ENCODE peak calls at places on chromosomes 13 and 19, in ten cellular contexts. One of them, this sample, is unnamed.

GRCh38 chr13:20350380-20350763 is 118.3 kb upstream of the GJB6 start:
- DNase-seq in CD8-positive, alpha-beta T cell: no peak
- DNase-seq in HepG2: no peak
- DNase-seq in coronary artery: no peak
- DNase-seq in GM23248: no peak
- DNase-seq in neural progenitor cell: no peak
- DNase-seq in CD4-positive, CD25-positive, alpha-beta regulatory T cell: no peak
- DNase-seq in RWPE1: no peak
- DNase-seq in pancreas: no peak
- DNase-seq in PC-3: no peak
- DNase-seq in this sample: no peak

GRCh38 chr13:97307882-97308624 is 85.9 kb downstream of the MBNL2 start:
- DNase-seq in PC-3: peak
- DNase-seq in HepG2: peak
- DNase-seq in pancreas: peak
- DNase-seq in coronary artery: no peak
- DNase-seq in RWPE1: peak
- DNase-seq in CD4-positive, CD25-positive, alpha-beta regulatory T cell: no peak
- DNase-seq in GM23248: peak
- DNase-seq in CD8-positive, alpha-beta T cell: no peak
- DNase-seq in neural progenitor cell: peak
- DNase-seq in this sample: peak

GRCh38 chr19:50835103-50835784 is 1.9 kb upstream of the KLK15 start:
- DNase-seq in GM23248: peak
- DNase-seq in PC-3: no peak
- DNase-seq in CD4-positive, CD25-positive, alpha-beta regulatory T cell: no peak
- DNase-seq in RWPE1: no peak
- DNase-seq in pancreas: no peak
- DNase-seq in CD8-positive, alpha-beta T cell: no peak
- DNase-seq in neural progenitor cell: no peak
- DNase-seq in coronary artery: no peak
- DNase-seq in HepG2: no peak
- DNase-seq in this sample: peak

GRCh38 chr13:31699650-31700049 is 39.7 kb upstream of the RXFP2 start:
- DNase-seq in PC-3: no peak
- DNase-seq in coronary artery: no peak
- DNase-seq in CD8-positive, alpha-beta T cell: no peak
- DNase-seq in GM23248: no peak
- DNase-seq in neural progenitor cell: peak
- DNase-seq in HepG2: no peak
- DNase-seq in pancreas: no peak
- DNase-seq in RWPE1: no peak
- DNase-seq in CD4-positive, CD25-positive, alpha-beta regulatory T cell: no peak
- DNase-seq in this sample: no peak

GRCh38 chr19:3506384-3507340 is 551 bp downstream of the FZR1 start:
- DNase-seq in pancreas: peak
- DNase-seq in CD8-positive, alpha-beta T cell: peak
- DNase-seq in GM23248: peak
- DNase-seq in CD4-positive, CD25-positive, alpha-beta regulatory T cell: peak
- DNase-seq in neural progenitor cell: peak
- DNase-seq in HepG2: no peak
- DNase-seq in PC-3: peak
- DNase-seq in RWPE1: no peak
- DNase-seq in coronary artery: peak
- DNase-seq in this sample: no peak

GRCh38 chr13:109312399-109312798 is 474.0 kb downstream of the IRS2 start:
- DNase-seq in CD8-positive, alpha-beta T cell: no peak
- DNase-seq in CD4-positive, CD25-positive, alpha-beta regulatory T cell: no peak
- DNase-seq in neural progenitor cell: no peak
- DNase-seq in PC-3: no peak
- DNase-seq in HepG2: no peak
- DNase-seq in coronary artery: no peak
- DNase-seq in GM23248: no peak
- DNase-seq in RWPE1: no peak
- DNase-seq in pancreas: no peak
- DNase-seq in this sample: no peak

GRCh38 chr13:49914947-49915346 is 21.2 kb downstream of the SPRYD7 start:
- DNase-seq in coronary artery: no peak
- DNase-seq in RWPE1: no peak
- DNase-seq in neural progenitor cell: no peak
- DNase-seq in PC-3: no peak
- DNase-seq in GM23248: no peak
- DNase-seq in CD8-positive, alpha-beta T cell: no peak
- DNase-seq in pancreas: no peak
- DNase-seq in HepG2: no peak
- DNase-seq in CD4-positive, CD25-positive, alpha-beta regulatory T cell: no peak
- DNase-seq in this sample: no peak

GRCh38 chr13:74133657-74134201 is 475 bp downstream of the KLF12 start:
- DNase-seq in neural progenitor cell: peak
- DNase-seq in coronary artery: peak
- DNase-seq in RWPE1: peak
- DNase-seq in HepG2: peak
- DNase-seq in GM23248: peak
- DNase-seq in PC-3: peak
- DNase-seq in CD4-positive, CD25-positive, alpha-beta regulatory T cell: peak
- DNase-seq in pancreas: peak
- DNase-seq in CD8-positive, alpha-beta T cell: peak
- DNase-seq in this sample: peak

GRCh38 chr13:103931396-103931795 is 865.2 kb upstream of the SLC10A2 start:
- DNase-seq in GM23248: no peak
- DNase-seq in CD4-positive, CD25-positive, alpha-beta regulatory T cell: no peak
- DNase-seq in HepG2: no peak
- DNase-seq in RWPE1: no peak
- DNase-seq in coronary artery: no peak
- DNase-seq in pancreas: no peak
- DNase-seq in CD8-positive, alpha-beta T cell: no peak
- DNase-seq in PC-3: no peak
- DNase-seq in neural progenitor cell: no peak
- DNase-seq in this sample: no peak

GRCh38 chr19:21423057-21424041 is 26.4 kb downstream of the ZNF493 start:
- DNase-seq in RWPE1: no peak
- DNase-seq in HepG2: no peak
- DNase-seq in pancreas: no peak
- DNase-seq in CD8-positive, alpha-beta T cell: no peak
- DNase-seq in neural progenitor cell: no peak
- DNase-seq in GM23248: no peak
- DNase-seq in coronary artery: no peak
- DNase-seq in CD4-positive, CD25-positive, alpha-beta regulatory T cell: no peak
- DNase-seq in PC-3: no peak
- DNase-seq in this sample: no peak

GRCh38 chr13:46552888-46553520 is at the start of gene LRCH1:
- DNase-seq in HepG2: peak
- DNase-seq in coronary artery: peak
- DNase-seq in PC-3: peak
- DNase-seq in CD8-positive, alpha-beta T cell: peak
- DNase-seq in RWPE1: peak
- DNase-seq in neural progenitor cell: peak
- DNase-seq in GM23248: peak
- DNase-seq in CD4-positive, CD25-positive, alpha-beta regulatory T cell: peak
- DNase-seq in pancreas: peak
- DNase-seq in this sample: peak
- H3K27ac ChIP-seq in HepG2: peak
- H3K27ac ChIP-seq in coronary artery: peak
- H3K27ac ChIP-seq in PC-3: peak
- H3K27ac ChIP-seq in CD8-positive, alpha-beta T cell: peak
- H3K27ac ChIP-seq in RWPE1: peak
- H3K27ac ChIP-seq in neural progenitor cell: no peak
- H3K27ac ChIP-seq in GM23248: peak
- H3K27ac ChIP-seq in CD4-positive, CD25-positive, alpha-beta regulatory T cell: peak
- H3K27ac ChIP-seq in pancreas: peak
- H3K27ac ChIP-seq in this sample: peak

GRCh38 chr19:10692673-10693264 is 8.5 kb upstream of the QTRT1 start:
- DNase-seq in CD4-positive, CD25-positive, alpha-beta regulatory T cell: no peak
- DNase-seq in HepG2: no peak
- DNase-seq in CD8-positive, alpha-beta T cell: no peak
- DNase-seq in RWPE1: no peak
- DNase-seq in pancreas: no peak
- DNase-seq in GM23248: no peak
- DNase-seq in PC-3: no peak
- DNase-seq in neural progenitor cell: no peak
- DNase-seq in coronary artery: no peak
- DNase-seq in this sample: no peak
- H3K27ac ChIP-seq in CD4-positive, CD25-positive, alpha-beta regulatory T cell: no peak
- H3K27ac ChIP-seq in HepG2: no peak
- H3K27ac ChIP-seq in CD8-positive, alpha-beta T cell: no peak
- H3K27ac ChIP-seq in RWPE1: peak
- H3K27ac ChIP-seq in pancreas: no peak
- H3K27ac ChIP-seq in GM23248: no peak
- H3K27ac ChIP-seq in PC-3: no peak
- H3K27ac ChIP-seq in neural progenitor cell: no peak
- H3K27ac ChIP-seq in coronary artery: no peak
- H3K27ac ChIP-seq in this sample: no peak

DNA sequence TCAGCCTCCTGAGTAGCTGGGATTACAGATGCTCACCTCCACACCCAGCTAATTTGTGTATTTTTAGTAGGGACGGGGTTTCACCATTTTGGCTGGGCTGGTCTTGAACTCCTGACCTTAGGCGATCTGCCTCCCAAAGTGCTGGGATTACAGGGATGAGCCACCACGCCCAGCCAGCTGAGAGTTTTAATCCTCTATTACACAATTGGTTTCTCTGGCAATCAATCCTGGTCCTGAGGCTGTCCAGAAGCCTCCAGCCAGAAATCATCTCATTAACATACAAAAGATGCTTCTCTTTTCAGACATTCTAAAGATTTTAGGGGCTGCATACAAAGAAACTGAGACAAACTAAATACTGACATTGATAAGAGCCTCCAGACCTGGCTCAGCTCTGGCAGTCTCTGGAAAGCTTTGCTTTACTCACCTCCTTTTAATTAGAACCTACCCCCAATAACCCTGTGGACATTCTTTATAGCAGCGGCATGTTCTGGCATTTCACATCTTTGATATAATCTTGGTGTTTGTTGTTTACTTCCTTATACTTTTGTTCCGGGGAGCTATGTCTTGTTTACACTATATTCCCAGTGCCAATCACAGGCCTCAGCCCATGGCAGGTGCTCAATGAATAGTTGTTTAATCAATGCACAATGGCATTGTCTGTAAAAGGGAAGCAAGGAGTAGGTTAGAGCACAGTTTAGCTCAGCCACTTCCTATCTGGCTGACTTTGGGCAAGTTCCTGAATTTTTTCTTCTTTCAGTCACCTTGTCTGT is 4.1 kb upstream of the ZNF724 start:
- DNase-seq in GM23248: no peak
- DNase-seq in CD4-positive, CD25-positive, alpha-beta regulatory T cell: no peak
- DNase-seq in CD8-positive, alpha-beta T cell: no peak
- DNase-seq in pancreas: no peak
- DNase-seq in HepG2: no peak
- DNase-seq in PC-3: no peak
- DNase-seq in RWPE1: no peak
- DNase-seq in neural progenitor cell: peak
- DNase-seq in coronary artery: no peak
- DNase-seq in this sample: no peak
- H3K27ac ChIP-seq in GM23248: no peak
- H3K27ac ChIP-seq in CD4-positive, CD25-positive, alpha-beta regulatory T cell: no peak
- H3K27ac ChIP-seq in CD8-positive, alpha-beta T cell: no peak
- H3K27ac ChIP-seq in pancreas: no peak
- H3K27ac ChIP-seq in HepG2: no peak
- H3K27ac ChIP-seq in PC-3: no peak
- H3K27ac ChIP-seq in RWPE1: no peak
- H3K27ac ChIP-seq in neural progenitor cell: no peak
- H3K27ac ChIP-seq in coronary artery: no peak
- H3K27ac ChIP-seq in this sample: no peak

GRCh38 chr13:98941536-98941935 is 36.3 kb downstream of the DOCK9 start:
- DNase-seq in PC-3: no peak
- DNase-seq in CD8-positive, alpha-beta T cell: no peak
- DNase-seq in CD4-positive, CD25-positive, alpha-beta regulatory T cell: no peak
- DNase-seq in RWPE1: no peak
- DNase-seq in coronary artery: no peak
- DNase-seq in pancreas: no peak
- DNase-seq in neural progenitor cell: no peak
- DNase-seq in GM23248: no peak
- DNase-seq in HepG2: no peak
- DNase-seq in this sample: no peak

GRCh38 chr13:98942997-98943396 is 34.9 kb downstream of the DOCK9 start:
- DNase-seq in neural progenitor cell: no peak
- DNase-seq in coronary artery: no peak
- DNase-seq in PC-3: no peak
- DNase-seq in CD4-positive, CD25-positive, alpha-beta regulatory T cell: no peak
- DNase-seq in pancreas: no peak
- DNase-seq in RWPE1: no peak
- DNase-seq in GM23248: peak
- DNase-seq in HepG2: no peak
- DNase-seq in CD8-positive, alpha-beta T cell: no peak
- DNase-seq in this sample: no peak

GRCh38 chr13:98945863-98946605 is 31.8 kb downstream of the DOCK9 start:
- DNase-seq in HepG2: no peak
- DNase-seq in pancreas: no peak
- DNase-seq in CD8-positive, alpha-beta T cell: no peak
- DNase-seq in GM23248: no peak
- DNase-seq in coronary artery: no peak
- DNase-seq in CD4-positive, CD25-positive, alpha-beta regulatory T cell: no peak
- DNase-seq in RWPE1: no peak
- DNase-seq in neural progenitor cell: no peak
- DNase-seq in PC-3: no peak
- DNase-seq in this sample: no peak

GRCh38 chr13:98942485-98942884 is 35.4 kb downstream of the DOCK9 start:
- DNase-seq in pancreas: no peak
- DNase-seq in GM23248: no peak
- DNase-seq in PC-3: no peak
- DNase-seq in CD4-positive, CD25-positive, alpha-beta regulatory T cell: no peak
- DNase-seq in HepG2: no peak
- DNase-seq in neural progenitor cell: no peak
- DNase-seq in RWPE1: no peak
- DNase-seq in coronary artery: no peak
- DNase-seq in CD8-positive, alpha-beta T cell: no peak
- DNase-seq in this sample: peak

DNA sequence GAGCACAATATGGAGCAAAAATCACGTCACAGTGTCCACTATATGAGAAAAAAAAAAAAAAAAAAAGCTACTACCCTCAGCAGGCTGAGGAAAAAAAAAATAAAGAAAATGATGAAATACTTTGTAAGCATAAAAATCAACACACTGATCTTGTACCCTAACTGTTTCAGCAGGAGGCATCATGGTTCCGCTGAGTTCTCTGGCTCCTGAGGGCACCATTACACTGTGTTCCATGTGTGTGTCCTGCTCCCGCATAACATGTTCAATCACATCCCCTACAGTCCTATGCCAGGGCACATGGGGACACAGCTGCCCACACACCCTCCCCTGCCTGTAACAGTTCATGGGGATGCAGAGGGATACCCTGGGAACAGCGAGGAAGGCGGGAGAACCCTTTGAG is 33.5 kb downstream of the DOCK9 start:
- DNase-seq in neural progenitor cell: no peak
- DNase-seq in coronary artery: no peak
- DNase-seq in pancreas: no peak
- DNase-seq in CD4-positive, CD25-positive, alpha-beta regulatory T cell: no peak
- DNase-seq in GM23248: no peak
- DNase-seq in RWPE1: no peak
- DNase-seq in HepG2: no peak
- DNase-seq in CD8-positive, alpha-beta T cell: no peak
- DNase-seq in PC-3: no peak
- DNase-seq in this sample: no peak
- H3K27ac ChIP-seq in neural progenitor cell: no peak
- H3K27ac ChIP-seq in coronary artery: no peak
- H3K27ac ChIP-seq in pancreas: no peak
- H3K27ac ChIP-seq in CD4-positive, CD25-positive, alpha-beta regulatory T cell: no peak
- H3K27ac ChIP-seq in GM23248: no peak
- H3K27ac ChIP-seq in RWPE1: no peak
- H3K27ac ChIP-seq in HepG2: no peak
- H3K27ac ChIP-seq in CD8-positive, alpha-beta T cell: no peak
- H3K27ac ChIP-seq in PC-3: no peak
- H3K27ac ChIP-seq in this sample: no peak

This sample was measured in foreskin keratinocyte.